ENCODE peak calls at places on chromosomes 13 and 19, in eight cellular contexts. One of them, this sample, is unnamed.
A peak's percentile ranks its signal among the peaks of the same experiment; 100 is the strongest.

GRCh38 chr19:737591-738093 is 13.3 kb upstream of the MISP start:
- DNase-seq in Calu3: peak; percentile 56
- DNase-seq in GM20000: peak; percentile 88
- DNase-seq in endothelial cell: peak; percentile 72
- DNase-seq in fibroblast of lung: peak; percentile 15
- DNase-seq in uterus: peak; percentile 47
- DNase-seq in tibial artery: no peak
- DNase-seq in PC-3: peak; percentile 48
- DNase-seq in this sample: peak; percentile 86

GRCh38 chr13:80945328-80945727 is 604.4 kb upstream of the SPRY2 start:
- DNase-seq in GM20000: no peak
- DNase-seq in uterus: no peak
- DNase-seq in Calu3: peak; percentile 9
- DNase-seq in PC-3: no peak
- DNase-seq in fibroblast of lung: peak; percentile 14
- DNase-seq in tibial artery: no peak
- DNase-seq in endothelial cell: peak; percentile 37
- DNase-seq in this sample: no peak

GRCh38 chr13:105406551-105406950 is 1128.9 kb downstream of the EFNB2 start:
- DNase-seq in endothelial cell: no peak
- DNase-seq in GM20000: no peak
- DNase-seq in tibial artery: no peak
- DNase-seq in fibroblast of lung: no peak
- DNase-seq in uterus: no peak
- DNase-seq in PC-3: no peak
- DNase-seq in Calu3: no peak
- DNase-seq in this sample: no peak

GRCh38 chr13:21075303-21076264 is 14.2 kb upstream of the LATS2 start:
- DNase-seq in PC-3: no peak
- DNase-seq in endothelial cell: peak; percentile 75
- DNase-seq in GM20000: peak; percentile 68
- DNase-seq in Calu3: peak; percentile 29
- DNase-seq in tibial artery: peak; percentile 69
- DNase-seq in fibroblast of lung: peak; percentile 39
- DNase-seq in uterus: peak; percentile 41
- DNase-seq in this sample: peak; percentile 65

GRCh38 chr19:2423913-2424685 is 3.3 kb downstream of the TIMM13 start:
- DNase-seq in GM20000: no peak
- DNase-seq in Calu3: no peak
- DNase-seq in uterus: no peak
- DNase-seq in tibial artery: no peak
- DNase-seq in endothelial cell: no peak
- DNase-seq in fibroblast of lung: no peak
- DNase-seq in PC-3: no peak
- DNase-seq in this sample: no peak

GRCh38 chr19:17632577-17632976 is 55.6 kb downstream of the UNC13A start:
- DNase-seq in uterus: no peak
- DNase-seq in GM20000: no peak
- DNase-seq in fibroblast of lung: no peak
- DNase-seq in Calu3: no peak
- DNase-seq in endothelial cell: no peak
- DNase-seq in PC-3: no peak
- DNase-seq in tibial artery: no peak
- DNase-seq in this sample: no peak

GRCh38 chr19:35592226-35592625 is 6.3 kb downstream of the PMIS2 start:
- DNase-seq in PC-3: peak; percentile 52
- DNase-seq in GM20000: peak; percentile 62
- DNase-seq in tibial artery: no peak
- DNase-seq in endothelial cell: peak; percentile 16
- DNase-seq in fibroblast of lung: peak; percentile 62
- DNase-seq in uterus: no peak
- DNase-seq in Calu3: peak; percentile 30
- DNase-seq in this sample: peak; percentile 74

GRCh38 chr19:41570639-41571112 is 5.3 kb upstream of the CEACAM21 start:
- DNase-seq in tibial artery: peak; percentile 76
- DNase-seq in fibroblast of lung: peak; percentile 61
- DNase-seq in GM20000: peak; percentile 79
- DNase-seq in Calu3: peak; percentile 91
- DNase-seq in endothelial cell: peak; percentile 89
- DNase-seq in uterus: peak; percentile 62
- DNase-seq in PC-3: peak; percentile 75
- DNase-seq in this sample: peak; percentile 81

GRCh38 chr19:16160943-16161560 is 12.3 kb downstream of the CIB3 start:
- DNase-seq in Calu3: peak; percentile 38
- DNase-seq in PC-3: peak; percentile 98
- DNase-seq in tibial artery: no peak
- DNase-seq in fibroblast of lung: peak; percentile 67
- DNase-seq in uterus: no peak
- DNase-seq in endothelial cell: no peak
- DNase-seq in GM20000: no peak
- DNase-seq in this sample: no peak

GRCh38 chr13:45707701-45708100 is 5.6 kb downstream of the CBY2 start:
- DNase-seq in GM20000: no peak
- DNase-seq in uterus: no peak
- DNase-seq in PC-3: no peak
- DNase-seq in endothelial cell: no peak
- DNase-seq in fibroblast of lung: no peak
- DNase-seq in Calu3: no peak
- DNase-seq in tibial artery: no peak
- DNase-seq in this sample: no peak

GRCh38 chr19:48513289-48514122 is 1.9 kb upstream of the LMTK3 start:
- DNase-seq in Calu3: peak; percentile 77
- DNase-seq in PC-3: peak; percentile 64
- DNase-seq in GM20000: peak; percentile 87
- DNase-seq in uterus: peak; percentile 22
- DNase-seq in endothelial cell: peak; percentile 67
- DNase-seq in tibial artery: no peak
- DNase-seq in fibroblast of lung: peak; percentile 62
- DNase-seq in this sample: peak; percentile 88

GRCh38 chr13:46866150-46866549 is 30.7 kb downstream of the HTR2A start:
- DNase-seq in tibial artery: no peak
- DNase-seq in fibroblast of lung: peak; percentile 64
- DNase-seq in uterus: no peak
- DNase-seq in Calu3: peak; percentile 31
- DNase-seq in PC-3: peak; percentile 48
- DNase-seq in GM20000: peak; percentile 10
- DNase-seq in endothelial cell: no peak
- DNase-seq in this sample: no peak

GRCh38 chr13:25169951-25170553 is 2.0 kb downstream of the AMER2 start:
- DNase-seq in uterus: no peak
- DNase-seq in GM20000: no peak
- DNase-seq in tibial artery: no peak
- DNase-seq in PC-3: no peak
- DNase-seq in endothelial cell: no peak
- DNase-seq in Calu3: no peak
- DNase-seq in fibroblast of lung: no peak
- DNase-seq in this sample: no peak

GRCh38 chr13:93559718-93560117 is 333.1 kb downstream of the GPC6 start:
- DNase-seq in PC-3: peak; percentile 94
- DNase-seq in endothelial cell: no peak
- DNase-seq in GM20000: no peak
- DNase-seq in tibial artery: no peak
- DNase-seq in fibroblast of lung: peak; percentile 80
- DNase-seq in Calu3: peak; percentile 0
- DNase-seq in uterus: no peak
- DNase-seq in this sample: no peak

DNA sequence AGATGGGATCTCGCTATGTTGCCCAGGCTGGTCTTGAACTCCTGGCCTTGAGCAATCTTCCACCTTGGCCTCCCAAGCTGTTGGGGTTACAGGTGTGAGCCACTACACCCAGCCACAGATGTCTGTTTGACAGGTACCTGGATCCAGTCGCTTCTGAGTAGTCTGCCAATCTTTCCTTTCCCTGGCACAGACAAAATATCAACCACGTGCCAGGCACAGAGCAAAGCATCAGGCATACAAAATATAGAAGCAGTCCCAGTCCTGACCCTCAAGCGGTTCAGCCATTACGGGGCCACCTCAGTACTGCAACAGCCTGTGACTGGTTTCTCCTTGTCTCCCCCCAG is 3.8 kb downstream of the ELAVL1 start:
- DNase-seq in Calu3: no peak
- DNase-seq in GM20000: no peak
- DNase-seq in tibial artery: no peak
- DNase-seq in PC-3: no peak
- DNase-seq in fibroblast of lung: no peak
- DNase-seq in uterus: no peak
- DNase-seq in endothelial cell: no peak
- DNase-seq in this sample: no peak
- TF ChIP-seq CTCF in Calu3: no peak
- TF ChIP-seq CTCF in GM20000: no peak
- TF ChIP-seq CTCF in tibial artery: no peak
- TF ChIP-seq CTCF in PC-3: no peak
- TF ChIP-seq CTCF in fibroblast of lung: no peak
- TF ChIP-seq CTCF in uterus: no peak
- TF ChIP-seq CTCF in endothelial cell: no peak
- TF ChIP-seq CTCF in this sample: no peak

GRCh38 chr13:23456437-23456836 is 22.9 kb upstream of the SACS start:
- DNase-seq in GM20000: no peak
- DNase-seq in Calu3: no peak
- DNase-seq in endothelial cell: no peak
- DNase-seq in fibroblast of lung: peak; percentile 21
- DNase-seq in uterus: no peak
- DNase-seq in PC-3: no peak
- DNase-seq in tibial artery: no peak
- DNase-seq in this sample: no peak

GRCh38 chr13:23453132-23453531 is 19.6 kb upstream of the SACS start:
- DNase-seq in PC-3: no peak
- DNase-seq in Calu3: no peak
- DNase-seq in endothelial cell: no peak
- DNase-seq in uterus: no peak
- DNase-seq in fibroblast of lung: no peak
- DNase-seq in tibial artery: no peak
- DNase-seq in GM20000: no peak
- DNase-seq in this sample: no peak

GRCh38 chr13:23458972-23459371 is 25.5 kb upstream of the SACS start:
- DNase-seq in GM20000: no peak
- DNase-seq in PC-3: no peak
- DNase-seq in fibroblast of lung: no peak
- DNase-seq in endothelial cell: no peak
- DNase-seq in tibial artery: no peak
- DNase-seq in Calu3: no peak
- DNase-seq in uterus: no peak
- DNase-seq in this sample: no peak

GRCh38 chr13:23460309-23460708 is 26.8 kb upstream of the SACS start:
- DNase-seq in fibroblast of lung: no peak
- DNase-seq in Calu3: no peak
- DNase-seq in uterus: no peak
- DNase-seq in tibial artery: no peak
- DNase-seq in GM20000: peak; percentile 43
- DNase-seq in PC-3: no peak
- DNase-seq in endothelial cell: no peak
- DNase-seq in this sample: peak; percentile 49

DNA sequence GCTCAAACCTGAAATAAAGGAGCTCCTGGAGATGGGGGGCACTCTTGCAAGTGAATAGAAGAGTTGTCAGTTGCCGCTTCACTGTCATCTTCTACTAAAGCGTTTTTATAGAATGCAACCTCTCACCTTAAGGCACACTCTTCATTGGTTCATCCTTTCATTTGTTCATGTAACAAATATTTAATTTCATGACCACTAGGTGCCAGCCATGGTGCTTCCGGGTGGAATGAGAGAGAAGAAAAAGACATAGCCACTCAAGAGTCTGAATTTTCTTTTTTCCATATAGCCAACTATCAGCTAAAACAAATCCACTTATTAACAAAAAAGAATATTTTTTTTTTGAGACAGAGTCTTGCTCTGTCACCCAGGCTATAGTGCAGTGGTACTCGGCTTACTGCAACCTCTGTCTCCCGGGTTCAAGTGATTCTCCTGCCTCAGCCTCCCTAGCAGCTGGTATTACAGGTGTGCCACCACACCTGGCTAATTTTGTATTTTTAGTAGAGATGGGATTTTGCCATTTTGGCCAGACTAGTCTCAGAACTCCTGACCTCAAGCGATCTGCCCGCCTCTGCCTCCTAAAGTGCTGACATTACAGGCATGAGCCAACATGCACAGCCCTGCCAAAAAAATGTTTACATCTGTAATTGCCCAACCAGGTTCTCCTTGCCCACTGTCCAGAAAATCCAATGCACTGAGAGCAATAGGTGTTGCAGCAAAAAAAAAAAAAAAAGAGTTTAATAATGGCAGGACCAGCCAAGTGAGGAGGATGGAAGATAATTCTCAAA is 22.1 kb upstream of the SACS start:
- DNase-seq in PC-3: no peak
- DNase-seq in endothelial cell: no peak
- DNase-seq in fibroblast of lung: peak; percentile 28
- DNase-seq in Calu3: no peak
- DNase-seq in uterus: no peak
- DNase-seq in tibial artery: no peak
- DNase-seq in GM20000: no peak
- DNase-seq in this sample: no peak
- TF ChIP-seq CTCF in PC-3: peak; percentile 30
- TF ChIP-seq CTCF in endothelial cell: no peak
- TF ChIP-seq CTCF in fibroblast of lung: no peak
- TF ChIP-seq CTCF in Calu3: no peak
- TF ChIP-seq CTCF in uterus: no peak
- TF ChIP-seq CTCF in tibial artery: no peak
- TF ChIP-seq CTCF in GM20000: no peak
- TF ChIP-seq CTCF in this sample: no peak

GRCh38 chr13:44128522-44128921 is 245.1 kb upstream of the SERP2 start:
- DNase-seq in Calu3: no peak
- DNase-seq in uterus: peak; percentile 56
- DNase-seq in fibroblast of lung: peak; percentile 40
- DNase-seq in endothelial cell: no peak
- DNase-seq in GM20000: no peak
- DNase-seq in tibial artery: no peak
- DNase-seq in PC-3: no peak
- DNase-seq in this sample: no peak

GRCh38 chr13:44131069-44131614 is 242.5 kb upstream of the SERP2 start:
- DNase-seq in Calu3: no peak
- DNase-seq in endothelial cell: no peak
- DNase-seq in GM20000: no peak
- DNase-seq in tibial artery: no peak
- DNase-seq in uterus: no peak
- DNase-seq in fibroblast of lung: no peak
- DNase-seq in PC-3: no peak
- DNase-seq in this sample: no peak

GRCh38 chr13:44125943-44126469 is 246.3 kb downstream of the LACC1 start:
- DNase-seq in Calu3: no peak
- DNase-seq in uterus: no peak
- DNase-seq in tibial artery: no peak
- DNase-seq in GM20000: no peak
- DNase-seq in endothelial cell: no peak
- DNase-seq in PC-3: peak; percentile 81
- DNase-seq in fibroblast of lung: peak; percentile 80
- DNase-seq in this sample: no peak

GRCh38 chr13:44132710-44133109 is 240.9 kb upstream of the SERP2 start:
- DNase-seq in fibroblast of lung: peak; percentile 48
- DNase-seq in tibial artery: peak; percentile 92
- DNase-seq in PC-3: peak; percentile 53
- DNase-seq in GM20000: no peak
- DNase-seq in endothelial cell: no peak
- DNase-seq in uterus: no peak
- DNase-seq in Calu3: peak; percentile 39
- DNase-seq in this sample: no peak

GRCh38 chr13:44129418-44129817 is 244.2 kb upstream of the SERP2 start:
- DNase-seq in GM20000: no peak
- DNase-seq in tibial artery: no peak
- DNase-seq in endothelial cell: no peak
- DNase-seq in PC-3: no peak
- DNase-seq in Calu3: no peak
- DNase-seq in fibroblast of lung: no peak
- DNase-seq in uterus: no peak
- DNase-seq in this sample: no peak
- TF ChIP-seq CTCF in GM20000: no peak
- TF ChIP-seq CTCF in tibial artery: no peak
- TF ChIP-seq CTCF in endothelial cell: no peak
- TF ChIP-seq CTCF in PC-3: no peak
- TF ChIP-seq CTCF in Calu3: no peak
- TF ChIP-seq CTCF in fibroblast of lung: no peak
- TF ChIP-seq CTCF in uterus: no peak
- TF ChIP-seq CTCF in this sample: no peak

GRCh38 chr19:6258812-6259311 is 20.9 kb downstream of the MLLT1 start:
- DNase-seq in endothelial cell: no peak
- DNase-seq in GM20000: no peak
- DNase-seq in uterus: no peak
- DNase-seq in Calu3: no peak
- DNase-seq in fibroblast of lung: no peak
- DNase-seq in PC-3: no peak
- DNase-seq in tibial artery: no peak
- DNase-seq in this sample: no peak
- TF ChIP-seq CTCF in endothelial cell: no peak
- TF ChIP-seq CTCF in GM20000: no peak
- TF ChIP-seq CTCF in uterus: no peak
- TF ChIP-seq CTCF in Calu3: no peak
- TF ChIP-seq CTCF in fibroblast of lung: no peak
- TF ChIP-seq CTCF in PC-3: no peak
- TF ChIP-seq CTCF in tibial artery: no peak
- TF ChIP-seq CTCF in this sample: no peak

This sample was measured in GM13976.